ENCODE peak calls at places on chromosomes 7 and 10, in four cellular contexts. P is hypothalamus; U is stimulated activated CD4-positive, alpha-beta T cell treated with anti-CD3 and anti-CD28 coated beads, Interleukin-4, amount 100 ng/mL, for 24 hours; C is T-helper 9 cell. E is an unnamed sample.

GRCh38 chr7:64945776-64946175 is 42.7 kb downstream of the ZNF273 start:
- DNase-seq in P (no peak), U (no peak), C (no peak), E (no peak)

GRCh38 chr10:28241766-28242399 is 61.0 kb downstream of the MPP7 start:
- DNase-seq in P (no peak), U (peak), C (peak), E (peak)

GRCh38 chr7:32335107-32335506 is 155.1 kb downstream of the LSM5 start:
- DNase-seq in P (no peak), U (no peak), C (no peak), E (no peak)

GRCh38 chr10:70456164-70456563 is 14.7 kb upstream of the NODAL start:
- DNase-seq in P (no peak), U (no peak), C (no peak), E (no peak)

GRCh38 chr7:115056019-115056418 is 134.1 kb downstream of the MDFIC start:
- DNase-seq in P (no peak), U (no peak), C (no peak), E (no peak)

GRCh38 chr7:72099784-72100183 is 312.4 kb downstream of the CALN1 start:
- DNase-seq in P (no peak), U (no peak), C (no peak), E (no peak)

GRCh38 chr10:61586829-61587228 is 75.9 kb upstream of the CABCOCO1 start:
- DNase-seq in P (no peak), U (no peak), C (no peak), E (no peak)

GRCh38 chr10:103951942-103952341 is 15.0 kb upstream of the SLK start:
- DNase-seq in P (no peak), U (no peak), C (no peak), E (no peak)

GRCh38 chr10:5551531-5552375 is 27.0 kb downstream of the CALML3 start:
- DNase-seq in P (no peak), U (peak), C (no peak), E (peak)

GRCh38 chr10:21464134-21464533 is 61.3 kb downstream of the SKIDA1 start:
- DNase-seq in P (no peak), U (no peak), C (no peak), E (no peak)

GRCh38 chr10:86600296-86600695 is 54.1 kb upstream of the OPN4 start:
- DNase-seq in P (no peak), U (no peak), C (no peak), E (no peak)

GRCh38 chr7:128361463-128362441 is at the start of gene PRRT4:
- DNase-seq in P (no peak), U (peak), C (peak), E (peak)

GRCh38 chr7:55120501-55121198 is 101.8 kb downstream of the EGFR start:
- DNase-seq in P (no peak), U (no peak), C (no peak), E (no peak)

GRCh38 chr7:1432411-1433082 is 26.7 kb downstream of the MICALL2 start:
- DNase-seq in P (no peak), U (peak), C (peak), E (peak)

GRCh38 chr7:3691478-3692151 is 390.6 kb downstream of the SDK1 start:
- DNase-seq in P (no peak), U (no peak), C (no peak), E (no peak)

GRCh38 chr7:108920490-108920889 is 350.8 kb downstream of the DNAJB9 start:
- DNase-seq in P (no peak), U (no peak), C (no peak), E (no peak)

GRCh38 chr7:4631664-4632171 is 50.4 kb upstream of the FOXK1 start:
- DNase-seq in P (peak), U (no peak), C (no peak), E (no peak)

GRCh38 chr10:127308031-127308430 is 111.6 kb upstream of the INSYN2A start:
- DNase-seq in P (no peak), U (no peak), C (no peak), E (no peak)

GRCh38 chr10:107924458-107924857 is 760.0 kb upstream of the SORCS1 start:
- DNase-seq in P (no peak), U (no peak), C (no peak), E (no peak)

E was measured in GM20000.